ENCODE peak calls at places on chromosomes 1 and 21, in seven cellular contexts. H is coronary artery, G is HFF-Myc, T is neural progenitor cell, P is NT2/D1, C is ascending aorta, O is uterus. U is an unnamed sample.

GRCh38 chr1:5798904-5799303 is 193.3 kb downstream of the NPHP4 start:
- DNase-seq in H (no peak), G (no peak), T (no peak), P (no peak), C (no peak), O (no peak), U (no peak)

GRCh38 chr1:233075045-233075444 is 124.6 kb downstream of the NTPCR start:
- DNase-seq in H (no peak), G (peak; percentile 51), T (no peak), P (no peak), C (no peak), O (no peak), U (no peak)

GRCh38 chr1:8423702-8424538 is 106.0 kb downstream of the SLC45A1 start:
- DNase-seq in H (peak; percentile 80), G (no peak), T (peak; percentile 90), P (no peak), C (peak; percentile 83), O (peak; percentile 61), U (peak; percentile 42)

GRCh38 chr1:222109836-222110235 is 367.9 kb upstream of the DUSP10 start:
- DNase-seq in H (no peak), G (no peak), T (no peak), P (no peak), C (no peak), O (no peak), U (no peak)

GRCh38 chr1:107549152-107549810 is 408.4 kb downstream of the NTNG1 start:
- DNase-seq in H (no peak), G (no peak), T (no peak), P (no peak), C (no peak), O (no peak), U (no peak)

GRCh38 chr1:44664730-44665370 is 9.4 kb downstream of the TMEM53 start:
- DNase-seq in H (no peak), G (no peak), T (no peak), P (no peak), C (no peak), O (no peak), U (no peak)

GRCh38 chr1:234069760-234070159 is 165.3 kb downstream of the SLC35F3 start:
- DNase-seq in H (no peak), G (no peak), T (no peak), P (no peak), C (no peak), O (no peak), U (no peak)

GRCh38 chr1:46179138-46180081 is 3.1 kb upstream of the P3R3URF start:
- DNase-seq in H (no peak), G (peak; percentile 82), T (peak; percentile 93), P (peak; percentile 92), C (peak; percentile 91), O (peak; percentile 87), U (peak; percentile 81)

GRCh38 chr21:37028579-37028978 is 22.1 kb downstream of the RIPPLY3 start:
- DNase-seq in H (no peak), G (no peak), T (no peak), P (no peak), C (no peak), O (no peak), U (no peak)

GRCh38 chr1:202170726-202171125 is 10.3 kb upstream of the PTPN7 start:
- DNase-seq in H (no peak), G (no peak), T (no peak), P (no peak), C (no peak), O (no peak), U (no peak)

GRCh38 chr1:216632980-216633379 is 90.2 kb downstream of the ESRRG start:
- DNase-seq in H (no peak), G (no peak), T (peak; percentile 27), P (peak; percentile 52), C (no peak), O (no peak), U (no peak)

GRCh38 chr1:211153932-211154331 is 20.0 kb upstream of the KCNH1 start:
- DNase-seq in H (no peak), G (no peak), T (no peak), P (no peak), C (no peak), O (no peak), U (no peak)

GRCh38 chr21:43727571-43728466 is 8.9 kb downstream of the PDXK start:
- DNase-seq in H (no peak), G (no peak), T (no peak), P (no peak), C (peak; percentile 71), O (peak; percentile 53), U (peak; percentile 68)

GRCh38 chr21:43731476-43731875 is 12.5 kb downstream of the PDXK start:
- DNase-seq in H (no peak), G (no peak), T (no peak), P (no peak), C (no peak), O (no peak), U (no peak)

GRCh38 chr21:43728467-43729390 is 9.8 kb downstream of the PDXK start:
- DNase-seq in H (peak; percentile 98), G (peak; percentile 85), T (peak; percentile 87), P (peak; percentile 89), C (peak; percentile 98), O (peak; percentile 99), U (peak; percentile 95)

GRCh38 chr21:43723648-43724047 is 4.7 kb downstream of the PDXK start:
- DNase-seq in H (no peak), G (no peak), T (no peak), P (no peak), C (no peak), O (no peak), U (no peak)

GRCh38 chr21:43726686-43727570 is 8.0 kb downstream of the PDXK start:
- DNase-seq in H (no peak), G (no peak), T (no peak), P (no peak), C (peak; percentile 75), O (no peak), U (no peak)
- H3K4me3 ChIP-seq in H (peak overlapping the region; percentile 72), G (no peak overlapping the region), T (no peak overlapping the region), P (no peak overlapping the region), C (peak overlapping the region; percentile 0), O (no peak overlapping the region), U (no peak overlapping the region)

GRCh38 chr1:118371612-118372011 is 186.6 kb upstream of the SPAG17 start:
- DNase-seq in H (no peak), G (no peak), T (no peak), P (no peak), C (no peak), O (no peak), U (no peak)
- H3K4me3 ChIP-seq in H (no peak overlapping the region), G (no peak overlapping the region), T (no peak overlapping the region), P (no peak overlapping the region), C (no peak overlapping the region), O (no peak overlapping the region), U (no peak overlapping the region)

GRCh38 chr1:229949500-229949899 is 117.5 kb upstream of the GALNT2 start:
- DNase-seq in H (no peak), G (no peak), T (no peak), P (no peak), C (no peak), O (no peak), U (no peak)

GRCh38 chr1:229952670-229953520 is 114.1 kb upstream of the GALNT2 start:
- DNase-seq in H (no peak), G (no peak), T (no peak), P (no peak), C (no peak), O (no peak), U (no peak)

GRCh38 chr1:229950020-229950419 is 117.0 kb upstream of the GALNT2 start:
- DNase-seq in H (no peak), G (no peak), T (no peak), P (no peak), C (no peak), O (no peak), U (no peak)

GRCh38 chr1:229952135-229952534 is 114.9 kb upstream of the GALNT2 start:
- DNase-seq in H (no peak), G (no peak), T (no peak), P (no peak), C (no peak), O (no peak), U (no peak)

GRCh38 chr1:229950908-229951307 is 116.1 kb upstream of the GALNT2 start:
- DNase-seq in H (no peak), G (no peak), T (no peak), P (no peak), C (no peak), O (no peak), U (no peak)
- H3K4me3 ChIP-seq in H (no peak overlapping the region), G (no peak overlapping the region), T (no peak overlapping the region), P (no peak overlapping the region), C (no peak overlapping the region), O (no peak overlapping the region), U (no peak overlapping the region)

DNA sequence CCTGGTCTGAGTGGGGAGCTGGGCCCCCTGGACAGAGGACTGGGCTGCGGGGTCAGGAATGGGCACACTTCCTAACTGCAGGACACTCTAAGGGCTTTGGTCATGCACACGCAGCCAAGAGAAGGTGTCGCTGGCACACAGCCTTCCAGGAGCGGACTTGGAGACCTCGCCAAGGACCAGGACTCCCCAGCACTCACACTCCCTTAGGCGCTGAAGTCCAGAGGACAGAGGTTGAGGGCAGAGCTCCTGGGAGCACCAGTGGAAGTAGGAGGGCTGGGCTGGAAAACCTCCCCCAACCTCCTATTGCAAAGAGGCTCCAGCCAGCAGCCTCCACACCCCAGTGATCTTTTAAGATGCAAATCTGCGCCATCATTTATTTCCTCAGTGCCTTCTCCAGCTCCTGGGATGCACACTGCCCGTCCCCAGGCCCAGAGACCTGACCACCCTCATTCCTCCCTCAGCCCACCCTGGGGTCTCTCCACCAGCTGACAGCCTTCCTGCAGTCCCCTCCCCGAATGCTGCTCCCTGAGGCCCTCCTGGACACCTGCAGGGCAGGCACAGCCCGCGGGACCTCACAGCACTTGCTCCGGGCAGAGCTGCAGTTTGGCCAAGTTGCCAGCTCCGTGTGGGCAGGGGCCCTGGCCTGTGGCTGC is 3.0 kb downstream of the TSPEAR start:
- DNase-seq in H (peak; percentile 47), G (no peak), T (peak; percentile 47), P (peak; percentile 69), C (peak; percentile 4), O (no peak), U (no peak)
- H3K4me3 ChIP-seq in H (no peak overlapping the region), G (no peak overlapping the region), T (peak overlapping the region; percentile 22), P (peak overlapping the region; percentile 52), C (no peak overlapping the region), O (no peak overlapping the region), U (no peak overlapping the region)

GRCh38 chr1:111142358-111142975 is 2.4 kb downstream of the CEPT1 start:
- DNase-seq in H (no peak), G (no peak), T (peak; percentile 13), P (no peak), C (no peak), O (no peak), U (no peak)

GRCh38 chr1:111140680-111140967 is 601 bp downstream of the CEPT1 start:
- DNase-seq in H (no peak), G (no peak), T (peak; percentile 78), P (peak; percentile 35), C (no peak), O (no peak), U (no peak)

GRCh38 chr1:111141245-111141644 is 1.2 kb downstream of the CEPT1 start:
- DNase-seq in H (no peak), G (no peak), T (no peak), P (no peak), C (no peak), O (no peak), U (no peak)

GRCh38 chr1:111139956-111140679 is at the start of the genes CEPT1 and DRAM2:
- DNase-seq in H (peak; percentile 91), G (peak; percentile 83), T (peak; percentile 99), P (peak; percentile 95), C (peak; percentile 98), O (peak; percentile 96), U (peak; percentile 96)

DNA sequence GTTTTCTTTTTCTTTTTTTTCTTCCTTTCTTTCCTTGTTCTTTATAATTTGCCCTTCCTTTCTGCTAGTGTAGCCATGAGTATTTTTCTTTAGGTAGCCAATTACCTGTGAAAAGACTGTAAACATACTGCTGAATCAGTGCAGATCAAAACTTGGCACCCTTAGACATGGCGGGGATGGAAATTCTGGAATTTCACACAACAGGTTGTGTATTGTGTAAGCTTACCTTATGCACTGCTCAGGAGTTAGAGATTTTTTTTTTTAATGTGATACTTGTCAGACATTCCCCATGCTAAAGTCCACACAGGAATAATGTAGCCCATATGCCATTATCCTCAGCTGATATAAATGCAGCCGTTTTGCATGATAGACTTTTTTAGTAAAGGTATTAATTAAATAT is 1.8 kb downstream of the CEPT1 start:
- DNase-seq in H (no peak), G (no peak), T (no peak), P (no peak), C (no peak), O (no peak), U (no peak)
- H3K4me3 ChIP-seq in H (peak overlapping the region; percentile 98), G (peak overlapping the region; percentile 95), T (peak overlapping the region; percentile 75), P (no peak overlapping the region), C (no peak overlapping the region), O (no peak overlapping the region), U (no peak overlapping the region)